ENCODE peak calls at places on chromosomes 16 and 17, in five cellular contexts. One of them, this sample, is unnamed.

GRCh38 chr16:1654505-1655268 is 23.4 kb upstream of the JPT2 start:
- DNase-seq in tibial artery: no peak
- DNase-seq in GM06990: no peak
- DNase-seq in psoas muscle: no peak
- DNase-seq in PC-9: no peak
- DNase-seq in this sample: no peak

GRCh38 chr17:6365187-6365943 is 69.6 kb downstream of the AIPL1 start:
- DNase-seq in tibial artery: no peak
- DNase-seq in GM06990: no peak
- DNase-seq in PC-9: peak
- DNase-seq in psoas muscle: no peak
- DNase-seq in this sample: no peak

GRCh38 chr16:10552998-10553491 is 27.4 kb downstream of the EMP2 start:
- DNase-seq in tibial artery: peak
- DNase-seq in GM06990: peak
- DNase-seq in psoas muscle: peak
- DNase-seq in PC-9: no peak
- DNase-seq in this sample: no peak

GRCh38 chr17:60065136-60065535 is 13.6 kb downstream of the HEATR6 start:
- DNase-seq in GM06990: no peak
- DNase-seq in psoas muscle: no peak
- DNase-seq in PC-9: no peak
- DNase-seq in tibial artery: no peak
- DNase-seq in this sample: no peak

GRCh38 chr17:79812206-79812968 is 15.5 kb upstream of the CBX8 start:
- DNase-seq in tibial artery: no peak
- DNase-seq in psoas muscle: no peak
- DNase-seq in GM06990: no peak
- DNase-seq in PC-9: no peak
- DNase-seq in this sample: no peak

GRCh38 chr16:85960486-85961046 is 61.6 kb downstream of the IRF8 start:
- DNase-seq in psoas muscle: no peak
- DNase-seq in GM06990: no peak
- DNase-seq in PC-9: no peak
- DNase-seq in tibial artery: no peak
- DNase-seq in this sample: no peak

GRCh38 chr17:47643116-47643515 is 6.6 kb upstream of the KPNB1 start:
- DNase-seq in psoas muscle: no peak
- DNase-seq in GM06990: no peak
- DNase-seq in PC-9: no peak
- DNase-seq in tibial artery: no peak
- DNase-seq in this sample: no peak

GRCh38 chr17:73695035-73695738 is 50.9 kb upstream of the SDK2 start:
- DNase-seq in GM06990: no peak
- DNase-seq in tibial artery: no peak
- DNase-seq in PC-9: no peak
- DNase-seq in psoas muscle: no peak
- DNase-seq in this sample: no peak

GRCh38 chr16:21276090-21276489 is 2.0 kb downstream of the CRYM start:
- DNase-seq in psoas muscle: no peak
- DNase-seq in tibial artery: no peak
- DNase-seq in PC-9: no peak
- DNase-seq in GM06990: no peak
- DNase-seq in this sample: no peak

GRCh38 chr17:77884019-77884418 is 74.5 kb upstream of the TNRC6C start:
- DNase-seq in tibial artery: no peak
- DNase-seq in psoas muscle: no peak
- DNase-seq in PC-9: no peak
- DNase-seq in GM06990: no peak
- DNase-seq in this sample: no peak

GRCh38 chr17:44004761-44005526 is 522 bp downstream of the NAGS start:
- DNase-seq in GM06990: no peak
- DNase-seq in tibial artery: no peak
- DNase-seq in psoas muscle: no peak
- DNase-seq in PC-9: no peak
- DNase-seq in this sample: no peak

GRCh38 chr17:49224997-49225337 is 5.6 kb downstream of the PHOSPHO1 start:
- DNase-seq in psoas muscle: no peak
- DNase-seq in PC-9: no peak
- DNase-seq in tibial artery: no peak
- DNase-seq in GM06990: no peak
- DNase-seq in this sample: no peak
- H3K4me3 ChIP-seq in psoas muscle: no peak
- H3K4me3 ChIP-seq in PC-9: no peak
- H3K4me3 ChIP-seq in tibial artery: no peak
- H3K4me3 ChIP-seq in GM06990: no peak
- H3K4me3 ChIP-seq in this sample: no peak

DNA sequence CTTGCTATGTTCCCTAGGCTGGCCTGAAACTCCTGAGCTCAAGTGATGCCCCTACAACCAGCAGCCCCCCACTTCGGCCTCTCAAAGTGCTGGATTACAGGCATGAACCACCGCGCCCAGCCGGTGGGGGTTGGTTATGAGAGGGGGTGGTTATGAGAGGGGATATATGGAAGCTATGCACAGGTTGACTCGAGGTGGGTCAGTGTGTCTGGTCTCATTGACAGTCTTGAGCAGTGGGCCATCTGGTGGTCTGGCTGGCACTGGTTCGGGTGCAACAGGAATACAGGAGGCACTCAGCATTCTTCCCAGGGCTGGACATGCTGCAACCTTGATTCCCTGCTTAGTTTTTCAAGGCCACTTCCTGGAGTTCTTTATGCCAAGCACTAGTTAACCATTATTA is 5.6 kb upstream of the STX1B start:
- DNase-seq in tibial artery: no peak
- DNase-seq in GM06990: no peak
- DNase-seq in PC-9: no peak
- DNase-seq in psoas muscle: no peak
- DNase-seq in this sample: no peak
- TF ChIP-seq CTCF in tibial artery: no peak
- TF ChIP-seq CTCF in GM06990: no peak
- TF ChIP-seq CTCF in PC-9: no peak
- TF ChIP-seq CTCF in psoas muscle: no peak
- TF ChIP-seq CTCF in this sample: no peak

GRCh38 chr17:80832888-80833583 is 158.6 kb upstream of the CHMP6 start:
- DNase-seq in GM06990: peak
- DNase-seq in tibial artery: peak
- DNase-seq in PC-9: peak
- DNase-seq in psoas muscle: peak
- DNase-seq in this sample: no peak
- H3K4me3 ChIP-seq in GM06990: peak
- H3K4me3 ChIP-seq in tibial artery: peak
- H3K4me3 ChIP-seq in PC-9: peak
- H3K4me3 ChIP-seq in psoas muscle: peak
- H3K4me3 ChIP-seq in this sample: no peak

DNA sequence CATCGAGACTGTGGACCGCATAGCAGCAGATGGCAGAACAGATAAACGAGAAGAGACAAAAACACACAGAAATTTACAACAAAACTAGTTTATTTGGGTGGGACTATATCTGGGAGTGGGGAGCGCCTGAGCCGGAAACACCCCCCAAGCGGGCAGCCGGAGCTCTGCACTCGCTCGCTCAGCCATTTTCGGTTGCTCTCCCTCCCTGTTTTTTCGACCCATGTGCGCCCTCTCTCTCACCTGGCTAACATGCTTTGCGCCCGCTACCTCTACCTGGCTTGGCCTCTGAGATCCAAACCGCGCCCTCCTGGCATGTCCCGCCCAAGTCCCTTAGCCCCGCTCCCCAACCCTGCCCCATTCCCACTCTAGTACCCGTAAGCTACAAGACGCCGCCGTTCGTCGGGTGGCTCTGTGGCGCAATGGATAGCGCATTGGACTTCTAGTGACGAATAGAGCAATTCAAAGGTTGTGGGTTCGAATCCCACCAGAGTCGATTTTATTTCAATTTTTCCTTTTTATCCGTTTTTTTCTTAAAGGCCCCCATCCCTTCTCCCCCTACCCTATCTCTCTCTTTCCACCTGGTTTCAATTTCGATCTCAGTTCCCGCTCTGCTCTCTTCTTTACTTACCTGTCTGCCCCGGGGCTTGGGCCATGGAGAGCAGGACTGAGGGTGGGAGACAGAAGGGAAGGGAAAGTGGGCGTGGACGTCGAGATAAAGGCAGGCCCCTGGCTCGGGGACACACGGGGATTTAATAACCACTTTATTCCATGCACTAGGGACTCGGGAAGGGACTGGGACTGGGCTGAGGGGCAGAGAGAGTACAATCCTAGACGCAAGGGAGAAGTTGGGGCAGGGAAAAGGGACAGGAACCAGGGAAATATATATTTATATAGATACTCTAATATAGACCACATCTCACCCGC is 2.5 kb upstream of the ALOXE3 start:
- DNase-seq in tibial artery: no peak
- DNase-seq in PC-9: peak
- DNase-seq in psoas muscle: no peak
- DNase-seq in GM06990: peak
- DNase-seq in this sample: peak
- TF ChIP-seq CTCF in tibial artery: no peak
- TF ChIP-seq CTCF in PC-9: peak
- TF ChIP-seq CTCF in psoas muscle: no peak
- TF ChIP-seq CTCF in GM06990: peak
- TF ChIP-seq CTCF in this sample: peak

DNA sequence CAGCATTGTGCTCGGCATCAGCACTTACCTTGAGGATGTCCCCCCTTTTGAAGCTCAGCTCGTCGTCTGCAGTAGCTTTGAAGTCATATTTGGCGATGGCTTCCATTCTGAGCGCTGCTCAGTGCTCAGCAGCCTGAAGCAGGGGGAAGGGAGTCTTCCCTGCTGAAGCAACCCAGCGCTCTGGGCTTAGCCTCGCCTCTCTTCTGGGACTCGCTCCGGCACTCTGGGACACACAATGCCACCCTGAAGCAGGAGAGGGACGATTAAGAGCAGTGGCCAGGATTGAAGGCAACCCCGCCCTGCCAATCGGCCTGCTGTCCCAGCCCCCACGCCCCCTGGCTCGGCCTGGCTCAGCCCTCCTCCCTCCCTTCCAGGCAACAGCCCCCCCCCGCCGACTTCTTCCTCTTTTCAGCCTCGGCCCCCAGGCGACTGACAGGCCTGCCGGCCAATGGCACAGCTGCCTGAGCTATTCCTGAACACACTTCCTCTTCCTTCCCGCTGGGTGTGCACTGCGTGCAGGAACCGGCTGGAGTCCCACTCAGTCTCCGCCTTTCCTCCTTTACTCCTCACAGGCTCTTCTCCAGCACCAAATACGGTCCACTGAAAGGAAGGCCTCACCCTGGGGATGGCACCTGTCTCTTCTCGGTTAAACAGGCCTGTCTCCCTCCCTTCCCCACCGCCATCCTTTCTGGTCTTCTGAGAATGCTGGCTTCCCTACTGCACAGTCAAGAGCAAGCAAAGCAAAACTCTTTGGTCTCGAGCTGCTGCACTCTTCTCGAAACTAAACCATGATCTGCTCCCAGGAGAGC is 11.8 kb downstream of the GRB2 start:
- DNase-seq in psoas muscle: peak
- DNase-seq in PC-9: peak
- DNase-seq in GM06990: peak
- DNase-seq in tibial artery: peak
- DNase-seq in this sample: peak
- H3K4me3 ChIP-seq in psoas muscle: peak
- H3K4me3 ChIP-seq in PC-9: peak
- H3K4me3 ChIP-seq in GM06990: peak
- H3K4me3 ChIP-seq in tibial artery: peak
- H3K4me3 ChIP-seq in this sample: peak

DNA sequence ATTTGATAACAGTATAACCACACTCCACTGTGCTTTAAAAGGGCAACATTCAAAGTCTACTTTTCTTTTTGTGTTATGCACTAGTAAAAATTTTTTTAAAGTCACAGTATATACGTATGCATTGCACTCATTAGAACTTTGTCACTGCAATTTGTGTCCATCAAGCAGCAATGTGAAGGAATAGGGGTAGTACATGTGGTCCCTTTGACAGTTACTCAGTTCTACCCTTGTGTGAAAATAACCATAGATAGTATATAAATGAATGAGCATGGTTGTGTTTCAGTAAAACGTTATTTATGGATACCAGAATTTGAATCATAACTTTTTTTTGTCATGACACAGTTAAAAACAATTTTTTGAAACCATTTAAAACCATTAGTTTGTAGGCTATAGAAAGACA is 30.7 kb downstream of the NFATC3 start:
- DNase-seq in tibial artery: no peak
- DNase-seq in psoas muscle: no peak
- DNase-seq in GM06990: no peak
- DNase-seq in PC-9: no peak
- DNase-seq in this sample: no peak
- TF ChIP-seq CTCF in tibial artery: no peak
- TF ChIP-seq CTCF in psoas muscle: no peak
- TF ChIP-seq CTCF in GM06990: no peak
- TF ChIP-seq CTCF in PC-9: no peak
- TF ChIP-seq CTCF in this sample: no peak